ENCODE peak calls at places on chromosomes 12 and 14, in five cellular contexts. C is activated CD8-positive, alpha-beta T cell treated with anti-CD3 and anti-CD28 coated beads for 36 hours; I is A549; V is DND-41; Y is lower leg skin. Q is an unnamed sample.

GRCh38 chr12:50234347-50234746 is 49.0 kb downstream of the LIMA1 start:
- DNase-seq in Y (no peak), I (peak; percentile 63), C (peak; percentile 41), V (no peak), Q (no peak)

GRCh38 chr14:95507701-95508103 is 8.7 kb downstream of the SYNE3 start:
- DNase-seq in Y (peak; percentile 85), I (no peak), V (no peak), C (peak; percentile 64), Q (no peak)

GRCh38 chr12:12992418-12993175 is 7.5 kb downstream of the HEBP1 start:
- DNase-seq in Y (no peak), V (no peak), I (peak; percentile 75), C (no peak), Q (no peak)

GRCh38 chr14:56118611-56119181 is 485 bp downstream of the PELI2 start:
- DNase-seq in C (peak; percentile 48), Y (no peak), V (peak; percentile 42), I (no peak), Q (peak; percentile 44)

GRCh38 chr14:21142357-21142756 is 13.5 kb downstream of the OR5AU1 start:
- DNase-seq in I (no peak), C (no peak), V (no peak), Y (no peak), Q (no peak)

GRCh38 chr14:45716506-45716905 is 463.5 kb upstream of the MIS18BP1 start:
- DNase-seq in C (no peak), V (no peak), Y (no peak), I (peak; percentile 41), Q (no peak)

GRCh38 chr14:75793806-75794205 is 132.8 kb downstream of the TTLL5 start:
- DNase-seq in C (no peak), I (peak; percentile 4), V (no peak), Y (no peak), Q (no peak)

GRCh38 chr14:83384253-83384652 is 1850.6 kb upstream of the SEL1L start:
- DNase-seq in I (no peak), V (no peak), Y (no peak), C (no peak), Q (no peak)

GRCh38 chr14:55313480-55313879 is 42.3 kb downstream of the FBXO34 start:
- DNase-seq in V (no peak), C (peak; percentile 32), Y (no peak), I (no peak), Q (no peak)

DNA sequence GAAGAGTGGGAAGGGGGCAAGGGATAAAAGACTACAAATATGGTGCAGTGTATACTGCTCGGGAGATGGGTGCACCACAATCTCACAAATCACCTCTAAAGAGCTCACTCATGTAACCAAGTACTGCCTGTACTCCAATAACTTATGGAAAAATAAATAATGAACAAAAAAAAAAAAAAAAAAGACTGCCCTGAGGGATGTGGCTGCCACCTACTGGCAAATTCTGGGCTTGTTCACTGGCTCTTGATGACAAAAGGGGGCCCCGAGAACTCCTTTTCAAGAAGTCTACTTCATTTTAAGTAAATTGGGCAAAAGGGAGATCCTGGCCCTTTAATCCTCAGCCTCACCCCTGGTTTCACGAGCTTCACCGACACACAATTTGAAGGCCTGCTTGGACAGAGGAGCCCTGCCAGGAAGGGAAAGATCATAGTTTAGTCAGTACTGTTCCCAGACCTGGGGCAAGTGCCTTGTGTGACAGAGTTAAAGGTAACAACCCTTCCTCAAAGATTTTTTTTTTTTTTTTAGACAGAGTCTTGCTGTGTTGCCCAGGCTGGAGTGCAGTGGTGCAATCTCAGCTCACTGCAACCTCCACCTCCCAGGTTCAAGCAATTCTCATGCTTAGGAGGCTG is 26.1 kb upstream of the STAC3 start:
- DNase-seq in Y (no peak), V (peak; percentile 37), I (peak; percentile 55), C (peak; percentile 67), Q (no peak)
- TF ChIP-seq CTCF in Y (no peak), V (peak; percentile 57), I (peak; percentile 55), C (peak; percentile 19), Q (no peak)

DNA sequence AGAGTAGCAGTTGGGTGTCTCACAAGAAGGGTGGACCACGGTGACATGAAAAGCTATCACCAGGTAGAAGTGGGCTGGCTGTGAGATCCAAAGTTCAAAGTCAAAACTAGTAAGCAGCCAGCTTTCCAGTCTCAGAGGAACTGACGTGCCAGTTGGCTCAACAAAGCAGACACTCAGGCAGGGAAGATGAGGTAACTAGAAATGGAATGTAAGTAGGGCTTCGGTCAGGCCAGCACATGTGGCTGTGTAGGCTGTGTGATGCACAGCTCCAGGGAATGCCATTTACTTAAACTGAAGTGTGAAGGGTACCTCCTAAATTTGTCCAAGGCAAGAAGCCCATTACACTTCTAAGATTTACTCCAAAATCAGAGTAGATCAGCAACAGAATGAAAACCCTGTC is 43.6 kb downstream of the PTPRR start:
- DNase-seq in Y (no peak), I (no peak), V (no peak), C (no peak), Q (no peak)
- TF ChIP-seq CTCF in Y (no peak), I (no peak), V (no peak), C (no peak), Q (no peak)

GRCh38 chr14:78725086-78725485 is 554.9 kb downstream of the NRXN3 start:
- DNase-seq in V (no peak), I (no peak), C (no peak), Y (no peak), Q (no peak)

GRCh38 chr14:78721756-78722455 is 551.7 kb downstream of the NRXN3 start:
- DNase-seq in C (no peak), Y (no peak), I (no peak), V (no peak), Q (no peak)
- TF ChIP-seq CTCF in C (no peak), Y (no peak), I (no peak), V (no peak), Q (no peak)

GRCh38 chr12:110702081-110702480 is 13.2 kb upstream of the HVCN1 start:
- DNase-seq in C (no peak), V (no peak), I (no peak), Y (no peak), Q (no peak)

GRCh38 chr12:110704231-110704630 is 15.3 kb upstream of the HVCN1 start:
- DNase-seq in I (no peak), V (no peak), Y (no peak), C (no peak), Q (no peak)

GRCh38 chr12:110705309-110705708 is 16.4 kb upstream of the HVCN1 start:
- DNase-seq in I (no peak), C (no peak), Y (no peak), V (no peak), Q (no peak)

GRCh38 chr12:110708917-110709316 is 20.0 kb upstream of the HVCN1 start:
- DNase-seq in V (no peak), I (no peak), Y (no peak), C (no peak), Q (no peak)

DNA sequence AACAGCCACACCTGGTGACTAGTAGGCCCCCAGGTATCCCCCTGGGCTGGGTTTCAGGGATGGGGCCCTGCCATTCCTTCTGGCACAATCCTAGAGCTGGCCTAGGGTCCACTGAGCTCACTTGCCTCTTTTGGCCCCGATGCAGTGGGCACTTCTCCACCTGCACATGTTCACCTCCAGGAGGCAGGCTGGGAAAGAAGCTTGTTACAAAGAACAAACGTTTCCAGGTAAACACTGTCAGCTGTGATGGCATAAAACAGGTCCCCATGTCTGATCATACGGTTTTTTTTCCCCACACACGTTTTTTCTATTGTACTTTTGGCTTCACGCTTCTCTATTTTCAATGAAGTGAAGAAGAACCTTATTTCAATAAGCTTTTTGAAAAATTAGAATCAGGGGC is 15.8 kb upstream of the HVCN1 start:
- DNase-seq in Y (no peak), V (no peak), I (peak; percentile 53), C (peak; percentile 38), Q (peak; percentile 29)
- TF ChIP-seq CTCF in Y (no peak), V (peak; percentile 23), I (peak; percentile 15), C (no peak), Q (peak; percentile 8)

DNA sequence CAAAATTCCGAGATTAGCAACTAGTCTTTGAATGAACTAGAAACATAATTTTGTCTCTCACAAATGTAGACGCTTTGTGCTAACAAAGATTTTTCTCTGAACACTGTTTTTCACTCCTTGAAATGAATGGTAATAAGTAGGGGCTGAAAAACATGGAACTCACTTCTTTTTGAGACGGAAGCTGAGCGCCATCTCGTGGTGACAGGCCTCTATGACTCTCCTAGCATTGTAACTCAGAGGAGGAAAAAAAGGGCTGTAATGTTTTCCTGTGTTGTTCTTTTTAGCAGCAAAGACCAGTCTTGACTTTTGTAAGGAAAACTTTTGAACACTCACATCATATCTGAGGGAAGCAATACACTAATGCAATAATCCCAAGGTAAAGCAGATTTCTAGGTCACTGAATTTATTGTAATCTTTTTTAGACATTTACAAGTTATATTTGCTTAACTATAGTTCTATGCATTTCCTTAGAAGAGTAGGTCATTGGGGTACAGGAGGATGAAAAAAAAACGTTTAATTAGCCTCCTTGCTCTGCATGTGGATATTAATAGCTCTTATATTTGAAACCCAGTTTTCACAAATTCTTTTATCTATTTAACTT is 157.3 kb upstream of the FOXG1 start:
- DNase-seq in Y (no peak), C (peak; percentile 51), I (peak; percentile 63), V (peak; percentile 40), Q (peak; percentile 10)
- TF ChIP-seq CTCF in Y (no peak), C (peak; percentile 64), I (peak; percentile 84), V (peak; percentile 82), Q (peak; percentile 34)

GRCh38 chr14:90383731-90384542 is 12.9 kb upstream of the CALM1 start:
- DNase-seq in C (peak; percentile 78), Y (peak; percentile 92), V (peak; percentile 69), I (no peak), Q (no peak)

GRCh38 chr14:90384543-90384911 is 12.3 kb upstream of the CALM1 start:
- DNase-seq in Y (no peak), I (no peak), C (peak; percentile 20), V (peak; percentile 45), Q (no peak)

GRCh38 chr14:90381999-90382451 is 14.8 kb upstream of the CALM1 start:
- DNase-seq in C (peak; percentile 50), Y (no peak), I (no peak), V (no peak), Q (no peak)

GRCh38 chr14:90382491-90383125 is 14.2 kb upstream of the CALM1 start:
- DNase-seq in Y (peak; percentile 94), C (peak; percentile 86), V (peak; percentile 67), I (peak; percentile 75), Q (peak; percentile 24)

GRCh38 chr14:90383126-90383730 is 13.6 kb upstream of the CALM1 start:
- DNase-seq in I (peak; percentile 100), C (peak; percentile 99), V (peak; percentile 99), Y (peak; percentile 100), Q (peak; percentile 94)
- TF ChIP-seq CTCF in I (no peak), C (no peak), V (no peak), Y (no peak), Q (no peak)

GRCh38 chr14:104724407-104724980 is 465 bp downstream of the ADSS1 start:
- DNase-seq in V (no peak), I (peak; percentile 58), C (peak; percentile 26), Y (no peak), Q (no peak)

GRCh38 chr14:104725772-104726548 is 1.9 kb downstream of the ADSS1 start:
- DNase-seq in Y (no peak), C (no peak), I (no peak), V (no peak), Q (no peak)

GRCh38 chr14:104726600-104727451 is 2.8 kb downstream of the ADSS1 start:
- DNase-seq in Y (no peak), C (no peak), I (peak; percentile 44), V (no peak), Q (no peak)

GRCh38 chr14:104723651-104724406 is at the start of gene ADSS1:
- DNase-seq in V (peak; percentile 58), C (peak; percentile 59), Y (no peak), I (peak; percentile 74), Q (peak; percentile 98)

GRCh38 chr14:104724981-104725771 is 1.1 kb downstream of the ADSS1 start:
- DNase-seq in C (no peak), Y (no peak), I (peak; percentile 68), V (no peak), Q (no peak)
- TF ChIP-seq CTCF in C (no peak), Y (no peak), I (peak; percentile 34), V (peak; percentile 31), Q (no peak)

Q was measured in GM20000.